ENCODE peak calls at places on chromosomes 13 and 19, in nine cellular contexts. D, T, A, W, B, X, U, P and R are unnamed samples.
A peak's percentile ranks its signal among the peaks of the same experiment; 100 is the strongest.

GRCh38 chr13:37597477-37597876 is 1.1 kb downstream of the POSTN start:
- DNase-seq in D (no peak), T (no peak), A (no peak), W (no peak), B (no peak), X (peak; percentile 18), U (no peak), P (no peak), R (no peak)

GRCh38 chr13:95643814-95644598 is 500 bp downstream of the DZIP1 start:
- DNase-seq in D (no peak), T (no peak), A (no peak), W (peak; percentile 76), B (peak; percentile 77), X (peak; percentile 31), U (no peak), P (no peak), R (peak; percentile 93)

GRCh38 chr13:45411631-45412030 is 6.5 kb downstream of the SLC25A30 start:
- DNase-seq in D (no peak), T (no peak), A (no peak), W (no peak), B (no peak), X (no peak), U (no peak), P (no peak), R (no peak)

GRCh38 chr13:26965058-26965380 is 204.4 kb upstream of the GPR12 start:
- DNase-seq in D (no peak), T (no peak), A (no peak), W (no peak), B (no peak), X (no peak), U (no peak), P (no peak), R (no peak)

GRCh38 chr19:44869728-44870470 is 21.2 kb upstream of the TOMM40 start:
- DNase-seq in D (no peak), T (no peak), A (peak; percentile 46), W (no peak), B (no peak), X (peak; percentile 92), U (no peak), P (no peak), R (no peak)

GRCh38 chr13:32224916-32225315 is 90.2 kb downstream of the ZAR1L start:
- DNase-seq in D (no peak), T (no peak), A (no peak), W (no peak), B (no peak), X (no peak), U (no peak), P (no peak), R (no peak)

GRCh38 chr19:12733369-12733896 is 1.1 kb downstream of the TRIR start:
- DNase-seq in D (peak; percentile 82), T (no peak), A (no peak), W (no peak), B (peak; percentile 52), X (peak; percentile 74), U (peak; percentile 28), P (no peak), R (no peak)

GRCh38 chr19:29809795-29810503 is 1.8 kb upstream of the CCNE1 start:
- DNase-seq in D (no peak), T (no peak), A (no peak), W (peak; percentile 9), B (no peak), X (no peak), U (no peak), P (no peak), R (peak; percentile 25)

GRCh38 chr13:51341232-51341631 is 1.7 kb downstream of the SERPINE3 start:
- DNase-seq in D (no peak), T (no peak), A (no peak), W (no peak), B (no peak), X (no peak), U (no peak), P (no peak), R (no peak)

GRCh38 chr13:79549355-79550106 is 68.6 kb downstream of the NDFIP2 start:
- DNase-seq in D (no peak), T (no peak), A (no peak), W (no peak), B (no peak), X (no peak), U (no peak), P (no peak), R (no peak)

GRCh38 chr13:49681837-49682236 is 9.4 kb downstream of the EBPL start:
- DNase-seq in D (no peak), T (no peak), A (no peak), W (no peak), B (peak; percentile 8), X (peak; percentile 46), U (no peak), P (no peak), R (no peak)

GRCh38 chr13:110869231-110869804 is 45.6 kb downstream of the ANKRD10 start:
- DNase-seq in D (no peak), T (no peak), A (no peak), W (peak; percentile 65), B (no peak), X (peak; percentile 32), U (no peak), P (no peak), R (no peak)

GRCh38 chr19:5624741-5625140 is 1.9 kb downstream of the SAFB start:
- DNase-seq in D (no peak), T (no peak), A (no peak), W (no peak), B (peak; percentile 33), X (no peak), U (no peak), P (no peak), R (no peak)

GRCh38 chr13:59261928-59262488 is 901.7 kb downstream of the DIAPH3 start:
- DNase-seq in D (no peak), T (no peak), A (no peak), W (no peak), B (peak; percentile 61), X (no peak), U (no peak), P (no peak), R (no peak)

GRCh38 chr13:100673376-100673830 is 1.2 kb downstream of the TMTC4 start:
- DNase-seq in D (no peak), T (no peak), A (no peak), W (peak; percentile 68), B (peak; percentile 71), X (no peak), U (peak; percentile 22), P (peak; percentile 43), R (no peak)
- TF ChIP-seq CTCF in D (no peak), T (no peak), A (no peak), W (no peak), B (no peak), X (no peak), U (no peak), P (no peak), R (no peak)

GRCh38 chr13:41411060-41411459 is 46.3 kb upstream of the RGCC start:
- DNase-seq in D (no peak), T (no peak), A (no peak), W (no peak), B (no peak), X (no peak), U (no peak), P (no peak), R (no peak)

GRCh38 chr13:41413907-41414306 is 43.4 kb upstream of the RGCC start:
- DNase-seq in D (no peak), T (no peak), A (no peak), W (no peak), B (no peak), X (no peak), U (no peak), P (no peak), R (no peak)

GRCh38 chr13:41408061-41408460 is 49.3 kb upstream of the RGCC start:
- DNase-seq in D (no peak), T (no peak), A (no peak), W (no peak), B (no peak), X (peak; percentile 62), U (no peak), P (no peak), R (no peak)

GRCh38 chr13:41409611-41410010 is 47.7 kb upstream of the RGCC start:
- DNase-seq in D (no peak), T (no peak), A (no peak), W (no peak), B (no peak), X (no peak), U (no peak), P (no peak), R (no peak)

GRCh38 chr13:41411536-41411935 is 45.8 kb upstream of the RGCC start:
- DNase-seq in D (peak; percentile 34), T (no peak), A (peak; percentile 16), W (no peak), B (peak; percentile 57), X (peak; percentile 68), U (no peak), P (peak; percentile 7), R (no peak)
- TF ChIP-seq CTCF in D (no peak), T (no peak), A (peak; percentile 48), W (peak; percentile 9), B (peak; percentile 55), X (peak; percentile 43), U (no peak), P (no peak), R (peak; percentile 78)

DNA sequence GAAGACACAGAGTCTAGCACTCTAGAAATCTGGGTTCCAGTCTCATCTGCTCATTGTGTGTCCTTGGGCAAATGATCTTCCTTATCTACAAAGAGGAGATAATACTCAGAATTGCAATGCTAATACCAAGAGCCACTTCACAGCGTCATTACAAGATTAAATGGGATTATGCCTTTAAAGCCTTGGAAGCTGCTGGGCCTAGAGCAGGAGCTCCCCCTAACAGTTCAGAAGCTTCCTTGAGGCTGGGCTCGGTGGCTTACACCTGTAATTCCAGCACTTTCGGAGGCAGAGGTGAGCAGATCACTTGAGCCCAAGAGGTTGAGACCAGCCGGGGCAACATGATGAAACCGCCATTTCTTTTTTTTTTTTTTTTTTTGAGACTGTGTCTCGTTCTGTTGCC is 27.6 kb downstream of the AP2S1 start:
- DNase-seq in D (no peak), T (no peak), A (no peak), W (no peak), B (peak; percentile 30), X (no peak), U (no peak), P (no peak), R (no peak)
- TF ChIP-seq CTCF in D (no peak), T (no peak), A (no peak), W (no peak), B (no peak), X (no peak), U (no peak), P (no peak), R (no peak)

GRCh38 chr13:112062047-112062618 is 4.8 kb upstream of the SOX1 start:
- DNase-seq in D (no peak), T (no peak), A (no peak), W (no peak), B (peak; percentile 57), X (no peak), U (no peak), P (peak; percentile 14), R (no peak)

GRCh38 chr13:112063807-112064206 is 3.1 kb upstream of the SOX1 start:
- DNase-seq in D (no peak), T (no peak), A (no peak), W (no peak), B (no peak), X (no peak), U (no peak), P (no peak), R (no peak)

GRCh38 chr13:112063309-112063626 is 3.7 kb upstream of the SOX1 start:
- DNase-seq in D (no peak), T (no peak), A (no peak), W (no peak), B (no peak), X (no peak), U (no peak), P (no peak), R (no peak)

GRCh38 chr13:112061367-112062046 is 5.4 kb upstream of the SOX1 start:
- DNase-seq in D (no peak), T (no peak), A (no peak), W (no peak), B (peak; percentile 73), X (no peak), U (no peak), P (peak; percentile 31), R (no peak)

GRCh38 chr13:112062619-112063308 is 4.2 kb upstream of the SOX1 start:
- DNase-seq in D (no peak), T (no peak), A (no peak), W (no peak), B (peak; percentile 91), X (no peak), U (no peak), P (peak; percentile 80), R (no peak)
- TF ChIP-seq CTCF in D (no peak), T (no peak), A (no peak), W (no peak), B (peak; percentile 76), X (no peak), U (no peak), P (peak; percentile 64), R (peak; percentile 63)